ENCODE peak calls at places on chromosomes 4 and X, in six cellular contexts. L is IMR-90, I is H1, V is mesendoderm, S is mesenchymal stem cell, B is trophoblast cell. J is an unnamed sample. For H3K79me1, the result is how much of the 10 kb centered on the place peaks cover.

GRCh38 chr4:75786938-75787337 is 62.6 kb downstream of the USO1 start:
- DNase-seq in L (no peak), S (no peak), B (no peak), V (no peak), I (no peak), J (no peak)

GRCh38 chr4:87029356-87029755 is 94.5 kb downstream of the AFF1 start:
- DNase-seq in S (no peak), B (no peak), L (no peak), I (no peak), V (no peak), J (no peak)

GRCh38 chrX:153387987-153388721 is 13.0 kb downstream of the PNMA6E start:
- DNase-seq in S (no peak), V (no peak), I (no peak), L (no peak), B (no peak), J (no peak)

GRCh38 chr4:175427751-175428150 is 384.3 kb downstream of the GPM6A start:
- DNase-seq in L (no peak), B (no peak), I (no peak), V (no peak), S (no peak), J (no peak)

GRCh38 chr4:170610464-170610863 is 520.7 kb upstream of the AADAT start:
- DNase-seq in I (no peak), B (no peak), V (no peak), L (no peak), S (no peak), J (no peak)

GRCh38 chr4:78079701-78080430 is 22.7 kb downstream of the FRAS1 start:
- DNase-seq in I (no peak), L (no peak), B (no peak), S (no peak), V (no peak), J (no peak)

GRCh38 chr4:173917255-173917960 is 366.1 kb downstream of the FBXO8 start:
- DNase-seq in S (peak), B (no peak), L (peak), V (peak), I (no peak), J (no peak)

GRCh38 chrX:109843963-109844751 is 111.1 kb upstream of the ACSL4 start:
- DNase-seq in V (no peak), L (peak), I (no peak), S (peak), B (peak), J (no peak)

GRCh38 chr4:18440527-18441215 is 419.1 kb upstream of the LCORL start:
- DNase-seq in S (no peak), L (no peak), B (no peak), V (no peak), I (no peak), J (no peak)

GRCh38 chr4:183402771-183403170 is 41.7 kb upstream of the CDKN2AIP start:
- DNase-seq in V (no peak), S (peak), B (no peak), I (no peak), L (no peak), J (no peak)

GRCh38 chr4:8671712-8672290 is 79.2 kb downstream of the CPZ start:
- DNase-seq in B (no peak), L (no peak), V (no peak), S (no peak), I (no peak), J (no peak)

GRCh38 chrX:72019487-72019886 is 108.8 kb downstream of the NHSL2 start:
- DNase-seq in S (no peak), V (no peak), B (no peak), L (no peak), I (no peak), J (no peak)

GRCh38 chrX:42096262-42096939 is 173.0 kb upstream of the CASK start:
- DNase-seq in B (peak), I (no peak), V (no peak), L (peak), S (peak), J (no peak)

GRCh38 chr4:164482788-164483187 is 271.1 kb upstream of the SMIM31 start:
- DNase-seq in I (no peak), L (no peak), V (no peak), S (no peak), B (no peak), J (no peak)

GRCh38 chrX:108537005-108537404 is 97.4 kb downstream of the COL4A5 start:
- DNase-seq in V (peak), B (peak), S (peak), L (peak), I (no peak), J (peak)

GRCh38 chr4:163681208-163681821 is 186.8 kb downstream of the TMA16 start:
- DNase-seq in B (no peak), I (no peak), S (peak), L (peak), V (peak), J (peak)

GRCh38 chr4:74950200-74950599 is 17.3 kb downstream of the PARM1 start:
- DNase-seq in L (no peak), B (peak), I (no peak), V (no peak), S (no peak), J (no peak)

GRCh38 chrX:30572004-30572403 is 5.6 kb downstream of the TASL start:
- DNase-seq in B (no peak), I (no peak), L (no peak), V (no peak), S (no peak), J (no peak)
- H3K4me3 ChIP-seq in B (no peak), I (no peak), L (no peak), V (no peak), S (no peak), J (no peak)

DNA sequence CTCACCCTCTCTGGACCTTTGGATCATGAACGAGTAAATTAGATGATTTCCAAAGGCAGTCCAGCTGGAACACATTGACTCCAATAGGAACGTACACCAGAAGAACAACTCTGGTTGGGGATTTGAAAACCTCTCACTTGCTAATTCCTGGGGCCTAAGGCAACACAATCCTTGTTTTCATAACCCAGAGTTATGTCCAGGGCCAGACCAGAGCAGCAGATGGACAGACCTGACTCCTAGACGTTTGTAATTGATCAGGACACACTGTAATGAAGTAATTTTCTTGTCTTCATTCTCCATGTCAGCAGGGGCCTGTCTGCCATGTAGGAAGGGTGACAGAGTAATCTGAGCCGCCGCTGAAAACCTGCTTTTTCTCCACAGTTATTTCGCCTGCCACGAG is 283.9 kb downstream of the IDS start:
- DNase-seq in B (no peak), S (no peak), L (no peak), V (no peak), I (no peak), J (no peak)
- H3K79me1 ChIP-seq in B (under half), S (under half), L (under half), V (under half), I (under half), J (under half)

GRCh38 chrX:137430301-137430700 is 135.6 kb upstream of the ZIC3 start:
- DNase-seq in L (no peak), V (peak), S (no peak), I (no peak), B (no peak), J (no peak)
- H3K4me3 ChIP-seq in L (no peak), V (no peak), S (no peak), I (peak), B (no peak), J (no peak)

DNA sequence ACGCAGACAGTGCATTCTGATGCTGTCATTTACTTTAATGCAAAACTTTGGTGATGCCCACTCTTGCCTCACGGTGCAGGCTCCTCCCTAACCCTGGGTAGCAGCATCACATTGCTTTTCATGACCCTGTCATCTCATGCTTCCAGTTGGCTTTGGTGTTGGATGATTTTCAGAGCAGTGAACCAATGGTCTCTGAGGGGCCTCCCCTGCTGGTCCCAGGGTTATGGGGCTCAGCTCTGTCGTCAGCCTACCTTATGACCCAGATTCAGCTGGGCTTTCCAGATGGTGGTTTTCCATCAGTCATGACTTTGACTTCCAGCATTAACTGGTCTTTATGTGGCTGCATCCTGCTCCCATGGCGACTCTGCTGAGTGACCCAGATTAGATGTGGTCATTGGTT is 56.0 kb downstream of the NOP14 start:
- DNase-seq in I (no peak), S (no peak), B (no peak), L (no peak), V (no peak), J (no peak)
- H3K79me1 ChIP-seq in I (under half), S (half or more), B (under half), L (under half), V (under half), J (under half)

DNA sequence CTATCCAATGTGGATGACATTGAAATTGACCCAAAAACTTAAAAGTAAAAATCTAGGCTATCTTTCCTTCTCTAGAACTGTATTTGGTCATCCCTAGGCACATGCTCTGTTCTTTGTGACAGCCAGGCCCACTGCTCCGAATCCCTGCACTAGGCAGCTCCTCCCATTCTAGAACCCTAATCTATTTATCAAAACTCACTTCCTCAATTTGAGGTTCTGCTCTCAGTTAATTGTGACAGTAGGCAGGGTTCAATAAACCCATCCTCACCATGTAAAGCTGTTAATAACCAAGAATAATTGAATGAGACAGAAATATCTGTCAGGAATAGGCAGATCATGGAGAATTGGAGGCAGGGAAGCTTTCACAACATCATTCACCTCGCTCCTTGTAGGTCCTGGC is 51.9 kb upstream of the IRF2 start:
- DNase-seq in V (no peak), S (no peak), L (no peak), I (no peak), B (no peak), J (no peak)
- H3K4me3 ChIP-seq in V (no peak), S (no peak), L (no peak), I (no peak), B (no peak), J (no peak)

DNA sequence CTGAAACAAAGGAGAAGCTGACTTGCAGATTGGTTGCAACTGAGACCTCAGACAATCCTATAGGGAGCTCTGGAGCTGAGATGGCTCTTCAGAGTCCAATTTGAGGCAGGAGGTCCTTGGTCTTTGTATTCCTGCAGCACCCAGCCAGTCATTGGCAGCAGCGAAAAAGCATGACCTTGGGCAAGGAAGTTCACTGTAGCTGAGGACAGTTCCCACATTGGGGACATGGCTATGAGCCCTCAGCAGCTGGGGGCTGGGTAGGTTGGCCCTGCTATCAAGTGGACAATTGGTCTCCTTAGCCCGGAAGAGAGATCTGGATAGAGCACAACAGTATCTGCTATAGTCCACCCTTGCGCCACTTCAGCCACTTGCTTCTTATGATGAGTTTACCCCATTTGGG is 56.9 kb upstream of the ATP6AP2 start:
- DNase-seq in V (no peak), L (no peak), S (no peak), I (no peak), B (no peak), J (no peak)
- H3K79me1 ChIP-seq in V (under half), L (under half), S (under half), I (under half), B (under half), J (under half)

GRCh38 chr4:80237992-80238391 is 28.5 kb upstream of the FGF5 start:
- DNase-seq in I (no peak), L (peak), V (no peak), B (no peak), S (peak), J (no peak)

GRCh38 chr4:80232707-80233370 is 33.6 kb upstream of the FGF5 start:
- DNase-seq in V (no peak), B (no peak), L (no peak), S (no peak), I (no peak), J (no peak)

GRCh38 chr4:80239480-80239879 is 27.0 kb upstream of the FGF5 start:
- DNase-seq in L (peak), B (no peak), V (no peak), S (peak), I (no peak), J (no peak)

GRCh38 chr4:80233390-80233789 is 33.1 kb upstream of the FGF5 start:
- DNase-seq in I (no peak), V (no peak), S (no peak), B (no peak), L (no peak), J (no peak)

GRCh38 chr4:80235451-80235850 is 31.0 kb upstream of the FGF5 start:
- DNase-seq in L (peak), S (no peak), B (no peak), I (no peak), V (no peak), J (no peak)
- H3K4me3 ChIP-seq in L (no peak), S (no peak), B (no peak), I (no peak), V (no peak), J (no peak)

DNA sequence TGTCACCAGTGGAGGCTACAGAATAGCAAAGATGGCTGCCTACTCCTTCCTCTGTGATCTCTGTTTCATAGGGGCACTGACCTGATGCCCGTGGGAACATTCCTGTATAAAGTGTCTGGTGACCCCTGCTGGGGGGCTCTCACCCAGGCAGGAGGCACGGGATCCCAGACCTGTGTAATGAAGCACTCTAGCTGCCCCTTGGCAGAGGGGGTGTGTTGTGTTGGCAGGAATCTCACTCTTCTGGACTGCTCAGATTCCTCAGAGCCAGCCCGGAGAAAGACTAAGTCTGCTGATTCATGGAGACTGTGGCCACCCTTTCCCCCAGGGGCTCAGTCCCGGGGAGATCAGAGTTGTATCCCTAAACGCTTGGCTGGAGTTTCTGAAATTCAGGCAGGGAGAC is 648.3 kb downstream of the SPRY1 start:
- DNase-seq in I (no peak), V (no peak), L (no peak), B (peak), S (no peak), J (no peak)
- H3K79me1 ChIP-seq in I (under half), V (under half), L (under half), B (under half), S (under half), J (under half)

DNA sequence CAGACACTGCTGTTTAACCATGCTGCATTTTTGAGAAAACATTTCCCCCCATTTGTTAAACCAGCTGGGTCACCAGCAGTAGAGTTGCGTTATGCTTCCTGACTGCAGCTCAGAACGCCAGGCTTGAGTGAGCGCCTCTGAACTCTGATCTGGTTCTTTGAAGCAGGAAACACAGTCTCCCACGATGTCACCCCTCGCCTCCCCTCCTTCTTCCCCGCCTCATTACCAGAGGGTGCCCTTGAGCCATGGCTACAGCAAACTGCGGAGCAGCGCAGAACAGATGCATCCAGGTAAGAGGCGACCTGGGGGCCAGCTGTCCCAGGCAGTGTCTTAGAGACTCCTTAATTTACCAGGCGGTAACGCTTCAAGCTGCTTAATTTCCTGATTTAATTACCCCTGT is 78.4 kb downstream of the REPS2 start:
- DNase-seq in S (no peak), V (peak), L (no peak), B (no peak), I (no peak), J (no peak)
- H3K4me3 ChIP-seq in S (no peak), V (no peak), L (no peak), B (no peak), I (no peak), J (no peak)

DNA sequence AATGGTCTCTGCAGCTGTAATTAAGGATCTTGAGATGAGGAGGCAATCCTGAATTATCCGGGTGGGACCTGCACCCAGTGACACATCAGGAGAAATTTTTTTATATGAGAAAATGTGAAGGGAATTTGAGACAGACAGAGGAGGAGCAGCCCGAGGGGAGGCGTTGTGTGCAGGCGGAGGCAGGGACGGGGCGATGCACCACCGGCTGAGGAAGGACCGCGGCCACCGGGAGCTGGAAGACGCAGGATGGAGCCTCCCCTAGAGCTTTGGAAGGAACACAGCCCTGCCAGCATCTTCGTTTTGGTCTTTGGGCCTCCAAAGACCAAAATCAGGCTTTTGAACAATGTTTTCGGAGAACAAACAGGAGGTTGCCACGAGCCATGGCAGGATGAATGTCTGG is 85.0 kb upstream of the ADRA2C start:
- DNase-seq in B (no peak), V (no peak), S (no peak), I (no peak), L (no peak), J (no peak)
- H3K79me1 ChIP-seq in B (under half), V (under half), S (under half), I (under half), L (under half), J (under half)